ENCODE peak calls at places on chromosomes 16 and 17, in eight cellular contexts. A is H7, F is Panc1, P is left ventricle myocardium inferior, D is IMR-90, L is body of pancreas, J is brain microvascular endothelial cell, I is suprapubic skin. S is an unnamed sample. For H3K27me3, the result is how much of the 10 kb centered on the place peaks cover.

GRCh38 chr16:11835309-11835708 is 16.0 kb downstream of the RSL1D1 start:
- DNase-seq in A (no peak), F (no peak), P (no peak), D (no peak), L (no peak), J (no peak), I (no peak), S (no peak)

GRCh38 chr17:43517615-43518386 is 28.3 kb downstream of the ETV4 start:
- DNase-seq in A (no peak), F (no peak), P (no peak), D (peak), L (no peak), J (peak), I (no peak), S (no peak)

GRCh38 chr16:86649875-86650274 is 71.5 kb downstream of the FOXL1 start:
- DNase-seq in A (no peak), F (no peak), P (no peak), D (no peak), L (no peak), J (no peak), I (no peak), S (no peak)

GRCh38 chr16:88017551-88018101 is 66.4 kb downstream of the BANP start:
- DNase-seq in A (no peak), F (no peak), P (no peak), D (no peak), L (no peak), J (no peak), I (no peak), S (no peak)

GRCh38 chr16:58481931-58482330 is 18.0 kb upstream of the NDRG4 start:
- DNase-seq in A (no peak), F (no peak), P (no peak), D (no peak), L (no peak), J (no peak), I (no peak), S (no peak)

GRCh38 chr17:31495049-31495885 is 103.8 kb downstream of the RAB11FIP4 start:
- DNase-seq in A (no peak), F (no peak), P (no peak), D (no peak), L (peak), J (no peak), I (no peak), S (no peak)

GRCh38 chr16:12002447-12003006 is 26.0 kb downstream of the SNX29 start:
- DNase-seq in A (no peak), F (no peak), P (no peak), D (peak), L (no peak), J (peak), I (no peak), S (no peak)

GRCh38 chr17:46003907-46004748 is 5.1 kb downstream of the STH start:
- DNase-seq in A (no peak), F (no peak), P (peak), D (peak), L (peak), J (no peak), I (no peak), S (no peak)

GRCh38 chr17:81513669-81514484 is 1.3 kb upstream of the ACTG1 start:
- DNase-seq in A (peak), F (no peak), P (peak), D (peak), L (peak), J (peak), I (peak), S (peak)

GRCh38 chr17:81641825-81642489 is 5.0 kb downstream of the TSPAN10 start:
- DNase-seq in A (peak), F (no peak), P (no peak), D (peak), L (no peak), J (peak), I (no peak), S (peak)

GRCh38 chr16:88973007-88973410 is 4.0 kb downstream of the CBFA2T3 start:
- DNase-seq in A (peak), F (no peak), P (no peak), D (no peak), L (no peak), J (no peak), I (no peak), S (peak)

GRCh38 chr16:65842067-65842466 is 524.4 kb upstream of the CDH5 start:
- DNase-seq in A (no peak), F (no peak), P (no peak), D (peak), L (no peak), J (no peak), I (no peak), S (no peak)

GRCh38 chr16:66810391-66810790 is 9.0 kb upstream of the TERB1 start:
- DNase-seq in A (no peak), F (no peak), P (no peak), D (no peak), L (no peak), J (no peak), I (no peak), S (no peak)

GRCh38 chr17:79020631-79021301 is 3.2 kb upstream of the C1QTNF1 start:
- DNase-seq in A (no peak), F (no peak), P (no peak), D (no peak), L (no peak), J (no peak), I (peak), S (peak)
- H3K27me3 ChIP-seq in A (under half), F (under half), P (under half), D (under half), L (under half), J (under half), I (under half), S (under half)

DNA sequence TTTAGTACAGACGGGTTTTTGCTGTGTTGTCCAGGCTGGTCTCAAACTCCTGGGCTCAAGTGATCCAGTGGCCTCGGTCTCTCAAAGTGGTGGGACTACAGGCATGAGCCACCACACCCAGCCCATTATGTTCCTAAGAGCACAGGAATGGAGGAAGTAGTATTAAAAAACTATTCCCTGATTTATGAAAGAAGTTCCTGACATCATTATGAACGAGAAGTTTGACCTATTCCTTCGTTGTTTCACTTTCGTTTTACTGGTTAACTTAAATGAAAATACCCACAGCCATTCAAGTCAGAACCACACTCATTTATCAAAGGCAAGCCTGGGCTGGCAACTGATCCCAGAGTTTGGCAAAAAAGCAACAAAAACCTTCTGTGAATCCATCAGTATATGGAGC is 13.5 kb upstream of the CBX4 start:
- DNase-seq in A (no peak), F (no peak), P (no peak), D (peak), L (peak), J (no peak), I (no peak), S (no peak)
- H3K4me3 ChIP-seq in A (no peak), F (peak), P (peak), D (peak), L (no peak), J (no peak), I (peak), S (no peak)

DNA sequence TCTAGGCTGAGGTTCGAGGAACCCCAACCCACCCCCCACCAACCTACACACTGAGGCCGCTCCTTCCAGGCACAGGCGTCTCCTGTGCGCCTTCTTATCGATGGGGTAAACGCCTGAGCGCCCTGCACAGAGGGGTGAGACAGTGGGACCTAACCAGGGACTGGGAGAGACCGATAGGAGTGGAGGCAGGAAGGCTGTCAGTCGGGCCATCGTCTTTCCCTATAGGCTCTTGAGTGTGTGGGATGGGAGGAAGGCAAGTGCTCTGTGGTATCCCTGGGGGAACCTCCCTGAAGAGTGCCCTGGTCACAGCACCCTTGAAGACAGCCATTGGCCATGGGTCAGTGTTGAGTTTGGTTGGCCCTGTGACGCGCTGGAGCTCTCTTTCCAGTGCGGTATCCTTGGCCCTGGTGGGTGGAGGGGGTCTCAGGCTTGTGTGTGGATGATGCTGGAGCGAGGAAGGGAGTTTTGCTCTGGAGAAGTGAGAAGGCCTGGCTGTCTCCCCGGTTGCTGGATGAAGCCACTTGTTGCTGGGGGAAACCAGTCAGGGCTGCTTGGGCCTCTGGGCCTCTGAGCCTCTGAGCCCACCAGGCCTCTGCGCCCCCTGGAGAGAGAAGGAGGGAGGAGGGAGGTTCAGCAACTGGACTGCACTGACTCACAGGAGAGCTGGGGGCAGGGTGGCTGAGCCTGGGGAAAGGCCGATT is 1.7 kb downstream of the GPRC5C start:
- DNase-seq in A (peak), F (no peak), P (no peak), D (no peak), L (peak), J (no peak), I (no peak), S (peak)
- H3K27me3 ChIP-seq in A (under half), F (under half), P (under half), D (under half), L (under half), J (under half), I (under half), S (under half)

GRCh38 chr17:18256776-18257175 is 1.8 kb downstream of the FLII start:
- DNase-seq in A (no peak), F (no peak), P (no peak), D (no peak), L (no peak), J (no peak), I (no peak), S (no peak)

GRCh38 chr17:18257268-18257681 is 1.3 kb downstream of the FLII start:
- DNase-seq in A (peak), F (no peak), P (no peak), D (no peak), L (peak), J (no peak), I (no peak), S (peak)

GRCh38 chr17:18258356-18259038 is at the start of gene FLII:
- DNase-seq in A (peak), F (no peak), P (peak), D (peak), L (peak), J (no peak), I (no peak), S (peak)

GRCh38 chr17:18256351-18256750 is 2.2 kb downstream of the FLII start:
- DNase-seq in A (no peak), F (no peak), P (no peak), D (no peak), L (no peak), J (no peak), I (no peak), S (no peak)

GRCh38 chr17:18257747-18258355 is 687 bp downstream of the FLII start:
- DNase-seq in A (peak), F (no peak), P (peak), D (peak), L (peak), J (peak), I (peak), S (peak)
- H3K4me3 ChIP-seq in A (peak), F (peak), P (peak), D (peak), L (peak), J (peak), I (peak), S (peak)

GRCh38 chr17:80474933-80475915 is 1.2 kb downstream of the NPTX1 start:
- DNase-seq in A (peak), F (no peak), P (no peak), D (no peak), L (no peak), J (no peak), I (no peak), S (peak)
- H3K27me3 ChIP-seq in A (half or more), F (under half), P (half or more), D (under half), L (under half), J (under half), I (half or more), S (half or more)

DNA sequence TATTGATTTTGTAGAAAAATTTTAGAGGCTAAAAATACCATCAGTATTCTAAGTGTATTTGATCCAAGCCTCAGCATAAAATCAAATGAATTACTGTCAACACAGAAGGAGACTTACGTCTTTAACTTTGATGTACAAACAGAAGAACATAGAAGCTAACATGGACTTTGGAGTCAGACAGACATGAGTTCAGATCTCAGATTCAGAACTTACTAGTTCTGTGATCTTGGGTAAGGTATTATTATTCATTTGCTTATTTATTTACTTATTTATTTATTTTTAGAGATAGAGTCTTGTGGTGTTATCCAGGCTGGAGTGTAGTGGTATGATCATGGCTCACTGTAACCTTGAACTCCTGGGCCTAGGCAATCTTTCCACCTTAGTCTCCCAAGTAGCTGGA is 4.0 kb upstream of the SLFN12L start:
- DNase-seq in A (no peak), F (no peak), P (no peak), D (no peak), L (no peak), J (no peak), I (no peak), S (no peak)
- H3K4me3 ChIP-seq in A (no peak), F (peak), P (peak), D (no peak), L (no peak), J (no peak), I (peak), S (no peak)

DNA sequence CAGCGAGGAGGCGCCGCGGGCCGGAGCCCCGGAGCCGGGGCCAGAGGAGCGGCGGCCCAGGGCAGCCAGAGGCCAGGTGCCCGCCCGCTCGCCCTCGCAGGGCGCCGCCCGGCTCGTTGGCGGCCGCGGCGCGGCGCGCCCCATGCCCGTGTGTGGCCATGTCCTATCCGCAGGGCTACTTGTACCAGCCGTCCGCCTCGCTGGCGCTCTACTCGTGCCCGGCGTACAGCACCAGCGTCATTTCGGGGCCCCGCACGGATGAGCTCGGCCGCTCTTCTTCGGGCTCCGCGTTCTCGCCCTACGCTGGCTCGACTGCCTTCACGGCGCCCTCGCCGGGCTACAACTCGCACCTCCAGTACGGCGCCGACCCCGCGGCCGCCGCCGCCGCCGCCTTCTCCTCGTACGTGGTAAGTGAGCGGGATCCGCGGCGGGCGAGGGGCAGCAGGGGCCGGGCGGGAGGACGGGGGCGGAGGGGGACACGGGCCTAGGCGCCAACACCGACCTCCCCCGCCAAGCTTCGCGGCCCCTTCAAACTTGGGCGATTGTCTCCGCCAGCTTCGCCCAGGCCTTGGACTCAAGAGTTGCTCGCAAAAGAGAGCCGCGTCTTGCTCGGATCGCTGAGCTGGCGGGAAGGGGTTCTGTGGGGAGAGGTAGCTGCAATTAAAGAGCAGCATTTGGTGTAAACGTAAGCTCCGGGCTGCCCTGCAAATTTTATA is 534 bp downstream of the IRX5 start:
- DNase-seq in A (peak), F (no peak), P (no peak), D (no peak), L (peak), J (no peak), I (no peak), S (peak)
- H3K27me3 ChIP-seq in A (half or more), F (under half), P (half or more), D (half or more), L (under half), J (under half), I (under half), S (under half)